ENCODE peak calls at places on chromosomes 13 and 19, in four cellular contexts. N is B cell, T is transverse colon, E is HFF-Myc. I is an unnamed sample.
A peak's percentile ranks its signal among the peaks of the same experiment; 100 is the strongest.

GRCh38 chr19:29559743-29560142 is 33.9 kb downstream of the VSTM2B start:
- DNase-seq in N (no peak), T (no peak), E (no peak), I (no peak)

GRCh38 chr19:13920940-13921744 is 15.1 kb downstream of the CC2D1A start:
- DNase-seq in N (peak; percentile 32), T (no peak), E (no peak), I (no peak)

GRCh38 chr13:84400711-84401110 is 518.4 kb upstream of the SLITRK1 start:
- DNase-seq in N (no peak), T (no peak), E (peak; percentile 1), I (no peak)

GRCh38 chr19:17775245-17775927 is 19.6 kb upstream of the B3GNT3 start:
- DNase-seq in N (peak; percentile 46), T (peak; percentile 49), E (no peak), I (peak; percentile 75)

GRCh38 chr13:26658491-26658890 is 101.0 kb downstream of the WASF3 start:
- DNase-seq in N (no peak), T (no peak), E (no peak), I (no peak)

GRCh38 chr13:93355094-93355493 is 128.5 kb downstream of the GPC6 start:
- DNase-seq in N (no peak), T (no peak), E (no peak), I (no peak)

GRCh38 chr19:44845286-44845611 is 848 bp upstream of the NECTIN2 start:
- DNase-seq in N (no peak), T (no peak), E (no peak), I (no peak)

GRCh38 chr13:30685987-30686386 is 49.4 kb upstream of the ALOX5AP start:
- DNase-seq in N (no peak), T (no peak), E (no peak), I (no peak)

GRCh38 chr13:76994281-76994680 is 2.4 kb downstream of the CLN5 start:
- DNase-seq in N (no peak), T (no peak), E (no peak), I (no peak)

GRCh38 chr19:56403764-56404704 is at the start of gene ZNF583:
- DNase-seq in N (peak; percentile 98), T (peak; percentile 95), E (peak; percentile 88), I (peak; percentile 93)

GRCh38 chr13:78604782-78605611 is 1.6 kb upstream of the POU4F1 start:
- DNase-seq in N (peak; percentile 15), T (no peak), E (no peak), I (no peak)

GRCh38 chr13:100511422-100511821 is 77.2 kb downstream of the GGACT start:
- DNase-seq in N (no peak), T (no peak), E (no peak), I (no peak)

GRCh38 chr13:114146629-114147028 is 14.2 kb upstream of the RASA3 start:
- DNase-seq in N (peak; percentile 49), T (no peak), E (no peak), I (no peak)

GRCh38 chr13:33355470-33355869 is 69.9 kb upstream of the STARD13 start:
- DNase-seq in N (no peak), T (no peak), E (no peak), I (no peak)

GRCh38 chr19:15251010-15251748 is 18.9 kb upstream of the EPHX3 start:
- DNase-seq in N (no peak), T (no peak), E (no peak), I (no peak)

GRCh38 chr19:5268801-5269200 is 71.8 kb downstream of the PTPRS start:
- DNase-seq in N (no peak), T (no peak), E (no peak), I (no peak)

GRCh38 chr13:44972956-44973581 is 16.2 kb downstream of the NUFIP1 start:
- DNase-seq in N (peak; percentile 32), T (no peak), E (no peak), I (no peak)

GRCh38 chr13:47794963-47795362 is 206.1 kb downstream of the SUCLA2 start:
- DNase-seq in N (no peak), T (no peak), E (no peak), I (no peak)
- TF ChIP-seq CTCF in N (peak; percentile 40), T (no peak), E (peak; percentile 63), I (no peak)

GRCh38 chr13:51064753-51065152 is 46.3 kb downstream of the C13orf42 start:
- DNase-seq in N (no peak), T (no peak), E (no peak), I (no peak)

GRCh38 chr13:51065372-51066090 is 45.5 kb downstream of the C13orf42 start:
- DNase-seq in N (no peak), T (no peak), E (no peak), I (no peak)

GRCh38 chr13:51067376-51068125 is 43.5 kb downstream of the C13orf42 start:
- DNase-seq in N (no peak), T (no peak), E (no peak), I (no peak)

GRCh38 chr13:51066091-51066831 is 44.8 kb downstream of the C13orf42 start:
- DNase-seq in N (peak; percentile 17), T (no peak), E (no peak), I (peak; percentile 4)

DNA sequence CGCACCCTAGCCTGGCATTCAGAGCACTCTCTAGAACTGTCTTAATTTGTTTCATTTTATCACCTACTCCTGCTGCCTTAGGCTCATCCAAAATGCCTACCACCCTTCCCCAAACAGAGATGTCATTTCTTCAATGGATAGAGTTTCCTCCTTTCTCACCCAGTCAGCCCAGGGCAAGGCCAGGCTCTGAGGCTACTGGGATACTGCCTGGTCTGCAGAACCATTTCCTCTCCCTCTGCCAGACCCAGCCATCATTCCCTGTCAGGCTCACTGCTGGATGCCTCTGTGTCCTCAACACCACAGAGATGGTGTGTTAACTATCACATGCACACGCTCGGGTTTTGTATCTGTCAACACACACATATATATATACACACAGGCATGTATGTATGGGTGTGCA is 47.2 kb downstream of the C13orf42 start:
- DNase-seq in N (no peak), T (no peak), E (no peak), I (no peak)
- TF ChIP-seq CTCF in N (no peak), T (no peak), E (no peak), I (no peak)

GRCh38 chr13:112346173-112346898 is 29.8 kb upstream of the SPACA7 start:
- DNase-seq in N (no peak), T (no peak), E (no peak), I (no peak)
- TF ChIP-seq CTCF in N (no peak), T (no peak), E (no peak), I (no peak)

GRCh38 chr19:860481-861098 is 1.1 kb downstream of the CFD start:
- DNase-seq in N (peak; percentile 88), T (peak; percentile 84), E (no peak), I (peak; percentile 78)
- TF ChIP-seq CTCF in N (peak; percentile 6), T (peak; percentile 31), E (no peak), I (no peak)

GRCh38 chr19:10335149-10336053 is 2.1 kb upstream of the RAVER1 start:
- DNase-seq in N (no peak), T (no peak), E (no peak), I (no peak)
- TF ChIP-seq CTCF in N (no peak), T (peak; percentile 29), E (no peak), I (no peak)

GRCh38 chr19:47540748-47541147 is 25.9 kb upstream of the NAPA start:
- DNase-seq in N (no peak), T (no peak), E (no peak), I (no peak)
- TF ChIP-seq CTCF in N (no peak), T (no peak), E (peak; percentile 53), I (no peak)

DNA sequence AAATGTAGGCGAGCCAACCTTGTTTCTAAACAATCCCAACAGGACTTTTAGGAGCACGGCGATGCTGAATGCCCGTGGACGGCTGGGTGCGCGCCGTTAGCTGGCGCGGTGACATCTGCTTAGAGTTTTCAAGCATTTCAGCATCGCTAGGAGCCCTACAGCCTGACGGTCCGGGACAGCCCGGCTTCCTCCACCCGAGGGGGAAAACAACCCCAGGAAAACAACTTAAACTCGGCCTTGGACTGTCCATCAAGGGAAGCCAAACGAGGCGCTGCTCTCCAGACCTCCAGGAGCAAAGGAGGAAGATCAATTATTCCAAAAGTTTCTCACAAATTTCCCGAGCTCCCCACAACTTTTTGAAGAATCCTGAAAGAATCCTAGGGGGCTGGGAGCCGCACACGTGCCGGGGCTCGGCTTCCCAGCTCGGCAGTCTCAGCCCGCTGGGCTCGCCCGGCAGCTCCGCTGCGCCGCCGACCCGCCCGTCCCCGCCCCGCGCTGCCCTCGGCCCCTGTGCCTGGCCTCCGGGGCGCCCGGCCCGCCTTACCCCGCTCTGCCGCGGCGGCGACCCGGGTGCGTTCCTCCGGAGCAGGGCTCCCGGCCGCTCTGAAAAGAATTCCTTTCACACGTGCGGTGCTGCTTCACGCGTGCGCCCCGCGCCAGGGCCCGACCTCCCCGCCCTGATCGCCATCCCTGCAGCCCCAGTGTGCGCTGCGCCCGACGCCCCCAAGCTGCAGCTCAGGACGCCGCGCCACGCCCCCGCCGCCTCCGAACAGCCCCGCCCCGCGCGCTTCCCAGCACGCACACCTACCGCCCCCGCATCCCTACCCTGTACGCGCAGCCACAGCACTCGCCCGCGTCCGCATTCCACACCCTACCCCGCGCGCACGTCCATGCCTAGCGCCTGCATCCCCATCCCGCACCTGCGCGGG is at the start of gene GJA3:
- DNase-seq in N (peak; percentile 75), T (no peak), E (no peak), I (peak; percentile 65)
- TF ChIP-seq CTCF in N (no peak), T (no peak), E (no peak), I (no peak)

DNA sequence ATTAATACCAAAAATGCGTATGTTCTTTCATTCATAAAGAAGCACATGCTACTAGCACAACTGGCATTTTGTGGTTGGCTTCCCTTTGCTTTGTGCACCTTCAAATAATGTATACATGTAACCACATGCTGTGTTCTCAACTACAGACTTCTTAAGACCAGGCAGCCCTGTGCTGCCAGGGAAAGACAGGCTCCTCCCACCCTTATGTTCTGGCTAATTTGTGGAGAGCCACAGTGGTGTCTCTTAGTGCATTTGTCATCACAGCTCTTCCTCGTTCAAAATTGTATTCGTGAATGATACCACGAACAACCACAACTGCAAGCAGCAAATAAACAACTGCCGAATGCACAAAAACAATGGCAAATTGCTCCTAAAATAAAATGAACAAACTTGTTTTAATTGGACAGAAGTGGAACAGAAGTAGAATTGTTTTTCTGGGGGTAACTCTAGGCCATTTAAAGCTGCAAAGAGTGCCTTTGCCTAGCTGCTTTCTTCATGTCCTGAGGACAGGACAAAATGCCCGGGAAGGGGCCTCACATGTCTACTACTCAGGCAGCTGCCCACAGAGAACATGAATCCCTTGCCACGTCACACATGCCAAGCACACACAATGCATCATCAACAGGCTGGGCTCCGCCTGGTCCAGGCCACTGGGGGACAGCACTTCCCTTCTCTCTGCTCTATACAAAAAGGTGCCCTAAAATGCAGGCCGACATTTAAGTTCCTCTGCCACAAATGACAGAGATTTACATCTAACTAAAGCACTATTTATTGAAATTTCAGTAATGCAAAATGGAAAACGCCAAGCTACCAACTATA is 21.7 kb downstream of the IRS2 start:
- DNase-seq in N (no peak), T (no peak), E (no peak), I (no peak)
- TF ChIP-seq CTCF in N (no peak), T (no peak), E (peak; percentile 37), I (no peak)

GRCh38 chr13:28820099-28821051 is at the start of gene MTUS2:
- DNase-seq in N (peak; percentile 20), T (no peak), E (no peak), I (peak; percentile 7)

GRCh38 chr13:28817204-28817603 is 2.9 kb upstream of the MTUS2 start:
- DNase-seq in N (no peak), T (no peak), E (no peak), I (no peak)

GRCh38 chr13:28819748-28820098 is 416 bp upstream of the MTUS2 start:
- DNase-seq in N (peak; percentile 62), T (peak; percentile 28), E (no peak), I (peak; percentile 66)

GRCh38 chr13:28822161-28822560 is 2.0 kb downstream of the MTUS2 start:
- DNase-seq in N (no peak), T (no peak), E (no peak), I (no peak)

GRCh38 chr13:28819046-28819747 is 942 bp upstream of the MTUS2 start:
- DNase-seq in N (no peak), T (no peak), E (no peak), I (peak; percentile 6)
- TF ChIP-seq CTCF in N (no peak), T (no peak), E (no peak), I (no peak)

I was measured in Calu3.